ENCODE peak calls at places on chromosomes 11 and 22, in four cellular contexts. O, V, E and U are unnamed samples.

GRCh38 chr22:23530766-23531282 is 49.3 kb downstream of the IGLL1 start:
- DNase-seq in O (no peak), V (no peak), E (peak), U (no peak)

GRCh38 chr11:36409152-36409713 is 100.8 kb downstream of the TRAF6 start:
- DNase-seq in O (no peak), V (no peak), E (no peak), U (peak)

GRCh38 chr11:121420398-121420797 is 31.7 kb upstream of the SORL1 start:
- DNase-seq in O (no peak), V (no peak), E (no peak), U (no peak)

GRCh38 chr22:40345801-40346177 is 511 bp upstream of the ADSL start:
- DNase-seq in V (no peak), E (peak), O (peak), U (peak)

GRCh38 chr11:126115820-126116319 is 53.2 kb upstream of the CDON start:
- DNase-seq in V (no peak), E (peak), O (no peak), U (no peak)

GRCh38 chr11:69205929-69206612 is 50.3 kb downstream of the SMIM38 start:
- DNase-seq in E (peak), O (no peak), V (no peak), U (no peak)

GRCh38 chr11:36540998-36541397 is 26.8 kb upstream of the RAG1 start:
- DNase-seq in V (peak), E (no peak), O (no peak), U (peak)

GRCh38 chr22:27253108-27253507 is 548.4 kb downstream of the MN1 start:
- DNase-seq in O (no peak), V (no peak), E (no peak), U (no peak)

GRCh38 chr11:45658292-45658991 is 7.0 kb downstream of the CHST1 start:
- DNase-seq in O (peak), E (peak), V (no peak), U (peak)

GRCh38 chr22:30843245-30843644 is 125.3 kb downstream of the MORC2 start:
- DNase-seq in V (no peak), E (no peak), O (no peak), U (no peak)

GRCh38 chr11:58629857-58630256 is 7.4 kb downstream of the CNTF start:
- DNase-seq in V (no peak), E (no peak), O (no peak), U (peak)

GRCh38 chr11:125842319-125842948 is 9.3 kb downstream of the PATE4 start:
- DNase-seq in V (no peak), E (no peak), O (no peak), U (peak)

GRCh38 chr11:43937434-43938411 is 4.7 kb upstream of the C11orf96 start:
- DNase-seq in O (no peak), E (no peak), V (no peak), U (peak)

GRCh38 chr22:44663256-44663999 is 38.6 kb upstream of the PRR5 start:
- DNase-seq in E (no peak), V (no peak), O (no peak), U (no peak)

GRCh38 chr11:120013325-120014250 is 124.3 kb downstream of the TRIM29 start:
- DNase-seq in E (no peak), O (no peak), V (no peak), U (peak)

GRCh38 chr11:11416502-11416901 is 63.5 kb upstream of the CSNK2A3 start:
- DNase-seq in V (no peak), O (no peak), E (no peak), U (peak)

GRCh38 chr11:1127664-1128162 is 30.0 kb upstream of the MUC5AC start:
- DNase-seq in O (no peak), V (no peak), E (no peak), U (no peak)

GRCh38 chr11:61509058-61510029 is 795 bp downstream of the LRRC10B start:
- DNase-seq in E (peak), O (no peak), V (no peak), U (peak)

GRCh38 chr11:7977251-7977917 is 9.8 kb upstream of the EIF3F start:
- DNase-seq in V (no peak), E (no peak), O (no peak), U (peak)

GRCh38 chr22:39546064-39546365 is 13.5 kb upstream of the RPS19BP1 start:
- DNase-seq in E (no peak), O (no peak), V (no peak), U (no peak)

GRCh38 chr11:33936745-33937612 is 45.1 kb upstream of the LMO2 start:
- DNase-seq in O (no peak), V (no peak), E (no peak), U (peak)

GRCh38 chr11:111938687-111939160 is 1.6 kb downstream of the DIXDC1 start:
- DNase-seq in V (peak), O (peak), E (no peak), U (peak)

GRCh38 chr11:17479284-17480214 is 2.9 kb upstream of the ABCC8 start:
- DNase-seq in E (no peak), O (no peak), V (no peak), U (no peak)

GRCh38 chr11:12087075-12087775 is 23.2 kb upstream of the MICAL2 start:
- DNase-seq in O (no peak), V (no peak), E (peak), U (peak)

GRCh38 chr11:125923012-125923579 is 18.8 kb downstream of the DDX25 start:
- DNase-seq in O (peak), V (peak), E (no peak), U (peak)

GRCh38 chr11:57424802-57425564 is 1.9 kb downstream of the SLC43A3 start:
- DNase-seq in E (peak), O (peak), V (peak), U (peak)
- H3K4me3 ChIP-seq in E (peak), O (peak), V (peak), U (peak)

GRCh38 chr11:65569973-65570918 is at the start of gene ZNRD2:
- DNase-seq in O (peak), E (peak), V (peak), U (peak)

GRCh38 chr11:65572356-65573043 is at the start of gene FAM89B:
- DNase-seq in O (peak), E (peak), V (no peak), U (peak)

GRCh38 chr11:65571940-65572339 is 398 bp upstream of the FAM89B start:
- DNase-seq in O (no peak), E (no peak), V (no peak), U (peak)

GRCh38 chr11:65571420-65571819 is 918 bp upstream of the FAM89B start:
- DNase-seq in V (no peak), E (peak), O (no peak), U (no peak)

GRCh38 chr11:65569164-65569972 is 909 bp upstream of the ZNRD2 start:
- DNase-seq in V (no peak), E (no peak), O (no peak), U (no peak)
- TF ChIP-seq POLR2A in V (no peak), E (no peak), O (no peak), U (no peak)

GRCh38 chr11:2209900-2210321 is 38.3 kb upstream of the TH start:
- DNase-seq in V (no peak), E (peak), O (no peak), U (no peak)

GRCh38 chr11:2207773-2208621 is 36.4 kb upstream of the TH start:
- DNase-seq in V (no peak), E (peak), O (no peak), U (no peak)

GRCh38 chr11:2207212-2207611 is 35.6 kb upstream of the TH start:
- DNase-seq in E (peak), O (peak), V (no peak), U (no peak)

GRCh38 chr11:2209370-2209801 is 37.8 kb upstream of the TH start:
- DNase-seq in V (no peak), O (no peak), E (peak), U (no peak)

DNA sequence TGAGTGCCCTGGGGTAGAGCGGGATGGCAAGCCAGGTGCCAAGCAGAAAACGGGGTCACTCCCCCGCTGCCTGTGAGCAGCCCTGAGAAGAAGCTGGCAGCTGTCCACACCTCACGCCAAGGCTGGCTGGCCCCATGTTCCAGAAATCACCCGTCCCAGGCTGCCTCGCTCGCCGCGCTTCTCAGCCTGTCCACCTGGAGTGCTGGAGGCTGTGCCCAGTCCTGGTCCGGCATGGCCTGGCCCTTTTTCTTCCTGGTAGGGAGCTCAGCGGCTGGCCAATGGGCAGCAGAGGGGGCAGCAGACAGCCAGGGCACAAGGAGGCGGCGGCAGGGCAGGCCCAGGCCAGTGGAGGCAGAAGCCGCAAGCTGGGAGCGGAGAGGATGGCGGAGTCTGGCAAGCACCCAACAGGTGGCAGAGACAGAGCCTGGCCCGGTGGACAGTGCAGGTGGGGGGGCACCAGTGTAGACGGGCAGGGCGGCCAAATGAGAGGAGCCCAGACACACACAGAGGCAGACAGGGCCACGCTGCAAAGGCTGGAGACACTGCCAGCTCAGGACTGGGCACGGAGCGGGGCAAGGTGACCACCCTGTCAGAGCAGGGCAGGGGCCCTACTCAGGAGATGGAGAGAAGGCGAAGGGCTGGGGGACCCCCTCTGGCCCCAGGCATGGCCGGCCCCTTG is 37.2 kb upstream of the TH start:
- DNase-seq in V (no peak), O (no peak), E (peak), U (no peak)
- TF ChIP-seq CTCF in V (no peak), O (no peak), E (no peak), U (no peak)

GRCh38 chr11:32792111-32792947 is 2.1 kb downstream of the CCDC73 start:
- DNase-seq in O (no peak), V (no peak), E (no peak), U (no peak)

GRCh38 chr11:32794439-32794838 is at the start of gene CCDC73:
- DNase-seq in O (no peak), E (no peak), V (no peak), U (no peak)

GRCh38 chr11:32796425-32796824 is 2.0 kb upstream of the CCDC73 start:
- DNase-seq in E (no peak), V (no peak), O (no peak), U (no peak)

GRCh38 chr11:32790916-32791315 is 3.5 kb downstream of the CCDC73 start:
- DNase-seq in E (no peak), O (no peak), V (no peak), U (no peak)

DNA sequence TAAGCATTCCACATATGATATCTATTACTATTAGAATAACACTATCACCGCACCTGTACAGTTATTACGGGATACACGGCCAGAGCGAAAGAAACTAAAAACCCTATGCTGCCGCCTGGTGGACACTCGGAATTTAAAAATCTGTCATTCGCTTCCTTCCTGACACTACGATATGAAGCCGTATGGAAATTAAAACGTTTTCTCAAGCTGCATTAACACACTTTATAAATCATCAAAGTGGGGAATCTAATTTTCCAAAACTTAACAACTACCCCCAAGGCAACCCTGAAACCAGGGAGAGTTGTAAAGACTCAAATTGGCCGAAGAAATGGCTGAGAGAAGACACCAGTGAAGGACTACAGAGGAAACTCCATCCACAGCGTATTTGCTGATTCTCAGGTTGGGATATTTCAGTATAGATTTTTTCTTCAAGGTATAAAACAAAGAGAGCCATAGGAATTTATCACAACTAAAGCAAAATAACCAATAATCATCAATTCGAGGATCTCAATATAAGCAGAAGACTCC is 1.4 kb downstream of the CCDC73 start:
- DNase-seq in O (peak), E (no peak), V (peak), U (peak)
- H3K4me3 ChIP-seq in O (peak), E (peak), V (no peak), U (no peak)